ENCODE peak calls at places on chromosomes 4 and X, in four cellular contexts. One of them, this sample, is unnamed.

GRCh38 chrX:71466979-71467523 is 65.9 kb upstream of the OGT start:
- DNase-seq in chondrocyte: no peak
- DNase-seq in small intestine: no peak
- DNase-seq in NCI-H748 treated with DMSO at 0.1 percent for 48 hours: no peak
- DNase-seq in this sample: no peak

GRCh38 chrX:66638591-66639500 is at the start of gene EDA2R:
- DNase-seq in chondrocyte: peak
- DNase-seq in small intestine: no peak
- DNase-seq in NCI-H748 treated with DMSO at 0.1 percent for 48 hours: no peak
- DNase-seq in this sample: peak

GRCh38 chr4:55876387-55876786 is 22.9 kb downstream of the EXOC1 start:
- DNase-seq in chondrocyte: no peak
- DNase-seq in small intestine: no peak
- DNase-seq in NCI-H748 treated with DMSO at 0.1 percent for 48 hours: no peak
- DNase-seq in this sample: no peak

GRCh38 chrX:67607436-67607835 is 63.6 kb downstream of the AR start:
- DNase-seq in chondrocyte: no peak
- DNase-seq in small intestine: no peak
- DNase-seq in NCI-H748 treated with DMSO at 0.1 percent for 48 hours: no peak
- DNase-seq in this sample: no peak

GRCh38 chr4:1713003-1713397 is 881 bp upstream of the SLBP start:
- DNase-seq in chondrocyte: peak
- DNase-seq in small intestine: no peak
- DNase-seq in NCI-H748 treated with DMSO at 0.1 percent for 48 hours: no peak
- DNase-seq in this sample: no peak

GRCh38 chrX:47628980-47629379 is 750 bp downstream of the CFP start:
- DNase-seq in chondrocyte: no peak
- DNase-seq in small intestine: no peak
- DNase-seq in NCI-H748 treated with DMSO at 0.1 percent for 48 hours: no peak
- DNase-seq in this sample: no peak

GRCh38 chrX:3728454-3728853 is 15.0 kb upstream of the PRKX start:
- DNase-seq in chondrocyte: no peak
- DNase-seq in small intestine: no peak
- DNase-seq in NCI-H748 treated with DMSO at 0.1 percent for 48 hours: no peak
- DNase-seq in this sample: no peak

GRCh38 chr4:138099385-138099784 is 142.8 kb downstream of the SLC7A11 start:
- DNase-seq in chondrocyte: no peak
- DNase-seq in small intestine: no peak
- DNase-seq in NCI-H748 treated with DMSO at 0.1 percent for 48 hours: no peak
- DNase-seq in this sample: no peak

GRCh38 chr4:19987746-19988145 is 264.0 kb upstream of the SLIT2 start:
- DNase-seq in chondrocyte: no peak
- DNase-seq in small intestine: no peak
- DNase-seq in NCI-H748 treated with DMSO at 0.1 percent for 48 hours: no peak
- DNase-seq in this sample: no peak

GRCh38 chr4:84852081-84852480 is 114.4 kb downstream of the WDFY3 start:
- DNase-seq in chondrocyte: no peak
- DNase-seq in small intestine: no peak
- DNase-seq in NCI-H748 treated with DMSO at 0.1 percent for 48 hours: peak
- DNase-seq in this sample: no peak

GRCh38 chrX:109629310-109629709 is 4.3 kb upstream of the KCNE5 start:
- DNase-seq in chondrocyte: no peak
- DNase-seq in small intestine: no peak
- DNase-seq in NCI-H748 treated with DMSO at 0.1 percent for 48 hours: no peak
- DNase-seq in this sample: no peak

GRCh38 chrX:45803383-45803921 is 602.8 kb upstream of the DIPK2B start:
- DNase-seq in chondrocyte: no peak
- DNase-seq in small intestine: no peak
- DNase-seq in NCI-H748 treated with DMSO at 0.1 percent for 48 hours: no peak
- DNase-seq in this sample: no peak

GRCh38 chr4:145814246-145814645 is 124.4 kb downstream of the ZNF827 start:
- DNase-seq in chondrocyte: no peak
- DNase-seq in small intestine: no peak
- DNase-seq in NCI-H748 treated with DMSO at 0.1 percent for 48 hours: no peak
- DNase-seq in this sample: no peak

GRCh38 chrX:150421816-150422215 is 58.7 kb downstream of the MAMLD1 start:
- DNase-seq in chondrocyte: no peak
- DNase-seq in small intestine: no peak
- DNase-seq in NCI-H748 treated with DMSO at 0.1 percent for 48 hours: no peak
- DNase-seq in this sample: no peak

GRCh38 chr4:163489929-163490328 is 4.6 kb upstream of the TMA16 start:
- DNase-seq in chondrocyte: no peak
- DNase-seq in small intestine: no peak
- DNase-seq in NCI-H748 treated with DMSO at 0.1 percent for 48 hours: no peak
- DNase-seq in this sample: no peak

GRCh38 chr4:24897639-24898038 is 15.2 kb downstream of the CCDC149 start:
- DNase-seq in chondrocyte: no peak
- DNase-seq in small intestine: no peak
- DNase-seq in NCI-H748 treated with DMSO at 0.1 percent for 48 hours: no peak
- DNase-seq in this sample: no peak